ENCODE peak calls at places on chromosomes 7 and 10, in eight cellular contexts. F, H, I, P, W, E, U and Y are unnamed samples.

GRCh38 chr7:97450516-97450915 is 281.4 kb upstream of the TAC1 start:
- DNase-seq in H (no peak), U (no peak), E (no peak), F (no peak), W (no peak), I (no peak), P (no peak), Y (no peak)

GRCh38 chr7:125085084-125085483 is 155.5 kb upstream of the POT1 start:
- DNase-seq in F (no peak), H (no peak), W (no peak), I (no peak), P (no peak), U (no peak), E (no peak), Y (no peak)

GRCh38 chr7:20513897-20514296 is 101.6 kb upstream of the ABCB5 start:
- DNase-seq in W (no peak), F (no peak), E (no peak), P (no peak), U (peak; percentile 37), I (no peak), H (no peak), Y (no peak)

GRCh38 chr10:33152146-33152545 is 182.3 kb downstream of the NRP1 start:
- DNase-seq in W (no peak), P (no peak), I (no peak), U (no peak), F (no peak), H (no peak), E (no peak), Y (no peak)

GRCh38 chr7:41911792-41912191 is 208.9 kb upstream of the INHBA start:
- DNase-seq in P (no peak), F (no peak), I (peak; percentile 99), W (peak; percentile 71), U (no peak), H (peak; percentile 98), E (no peak), Y (no peak)

GRCh38 chr7:22821702-22822485 is 755 bp downstream of the TOMM7 start:
- DNase-seq in F (no peak), H (peak; percentile 53), P (no peak), I (peak; percentile 22), U (no peak), W (peak; percentile 8), E (no peak), Y (no peak)

GRCh38 chr7:51366930-51367613 is 50.5 kb upstream of the COBL start:
- DNase-seq in P (peak; percentile 29), I (peak; percentile 32), F (no peak), W (peak; percentile 44), E (no peak), H (peak; percentile 17), U (peak; percentile 68), Y (no peak)

GRCh38 chr7:65216469-65216868 is 157.2 kb upstream of the ZNF92 start:
- DNase-seq in I (peak; percentile 29), H (peak; percentile 41), W (peak; percentile 32), F (peak; percentile 40), U (peak; percentile 90), E (peak; percentile 56), P (no peak), Y (peak; percentile 2)

GRCh38 chr7:98949336-98950044 is 71.2 kb downstream of the TRRAP start:
- DNase-seq in E (no peak), F (no peak), H (no peak), W (no peak), P (peak; percentile 78), U (no peak), I (no peak), Y (no peak)

GRCh38 chr7:155391414-155391813 is 66.5 kb upstream of the EN2 start:
- DNase-seq in U (no peak), H (no peak), I (no peak), P (no peak), E (no peak), W (no peak), F (no peak), Y (no peak)

GRCh38 chr10:103835121-103836045 is 20.0 kb downstream of the SH3PXD2A start:
- DNase-seq in I (no peak), F (no peak), U (no peak), P (no peak), W (peak; percentile 61), E (no peak), H (no peak), Y (no peak)

GRCh38 chr10:80157561-80157960 is 25.0 kb downstream of the PLAC9 start:
- DNase-seq in I (no peak), H (no peak), P (no peak), E (no peak), U (no peak), F (no peak), W (no peak), Y (no peak)

GRCh38 chr7:99036531-99037175 is 107.3 kb downstream of the SMURF1 start:
- DNase-seq in W (peak; percentile 75), E (no peak), H (peak; percentile 39), U (no peak), I (peak; percentile 44), P (peak; percentile 67), F (no peak), Y (no peak)

GRCh38 chr7:33979807-33980355 is 74.5 kb downstream of the BMPER start:
- DNase-seq in W (peak; percentile 64), U (no peak), P (no peak), H (peak; percentile 99), F (no peak), E (no peak), I (peak; percentile 100), Y (no peak)

GRCh38 chr7:81688622-81689411 is 81.0 kb downstream of the HGF start:
- DNase-seq in W (no peak), U (peak; percentile 22), P (no peak), I (no peak), E (no peak), F (no peak), H (no peak), Y (no peak)

GRCh38 chr7:82821037-82821436 is 341.6 kb downstream of the PCLO start:
- DNase-seq in W (no peak), P (no peak), F (no peak), H (no peak), U (no peak), E (no peak), I (no peak), Y (no peak)

GRCh38 chr7:151880688-151881087 is 3.8 kb upstream of the PRKAG2 start:
- DNase-seq in E (no peak), P (no peak), H (no peak), F (no peak), U (no peak), W (no peak), I (no peak), Y (no peak)

GRCh38 chr7:30057741-30058140 is 29.5 kb downstream of the PLEKHA8 start:
- DNase-seq in U (no peak), P (no peak), I (no peak), F (no peak), E (no peak), H (peak; percentile 30), W (no peak), Y (no peak)